ENCODE peak calls at places on chromosomes 2 and 18, in seven cellular contexts. E is HCT116, T is fibroblast of mammary gland, U is AG04449, H is NB4, P is GM06990, C is MCF 10A. B is an unnamed sample.

GRCh38 chr18:730692-731091 is 18.3 kb upstream of the ENOSF1 start:
- DNase-seq in E (no peak), T (no peak), U (no peak), H (no peak), P (no peak), C (no peak), B (no peak)

GRCh38 chr2:58521803-58522602 is 280.9 kb upstream of the FANCL start:
- DNase-seq in E (no peak), T (peak), U (no peak), H (no peak), P (no peak), C (no peak), B (no peak)

GRCh38 chr2:45843136-45843535 is 191.7 kb downstream of the PRKCE start:
- DNase-seq in E (no peak), T (no peak), U (no peak), H (peak), P (peak), C (no peak), B (no peak)

GRCh38 chr18:22563098-22563707 is 145.5 kb upstream of the CTAGE1 start:
- DNase-seq in E (peak), T (peak), U (peak), H (peak), P (peak), C (peak), B (peak)

GRCh38 chr2:79389475-79389874 is 123.4 kb upstream of the CTNNA2 start:
- DNase-seq in E (no peak), T (no peak), U (no peak), H (no peak), P (no peak), C (no peak), B (no peak)

GRCh38 chr2:222043897-222044296 is 254.9 kb downstream of the PAX3 start:
- DNase-seq in E (no peak), T (no peak), U (no peak), H (no peak), P (no peak), C (no peak), B (no peak)

GRCh38 chr18:74496508-74497307 is 545 bp downstream of the CNDP2 start:
- DNase-seq in E (peak), T (peak), U (no peak), H (peak), P (no peak), C (peak), B (no peak)

GRCh38 chr2:129923265-129924141 is 56.0 kb upstream of the RAB6C start:
- DNase-seq in E (peak), T (peak), U (no peak), H (peak), P (no peak), C (peak), B (no peak)

GRCh38 chr2:233063976-233064411 is 3.9 kb downstream of the INPP5D start:
- DNase-seq in E (no peak), T (no peak), U (no peak), H (no peak), P (no peak), C (no peak), B (no peak)

GRCh38 chr18:42274488-42275137 is 319.6 kb downstream of the PIK3C3 start:
- DNase-seq in E (no peak), T (peak), U (no peak), H (peak), P (no peak), C (peak), B (no peak)

GRCh38 chr2:20304411-20304810 is 46.2 kb downstream of the PUM2 start:
- DNase-seq in E (no peak), T (peak), U (peak), H (no peak), P (no peak), C (no peak), B (no peak)

GRCh38 chr2:23859983-23860382 is 66.9 kb downstream of the ATAD2B start:
- DNase-seq in E (no peak), T (peak), U (no peak), H (no peak), P (no peak), C (no peak), B (no peak)

GRCh38 chr2:80560298-80560697 is 255.7 kb upstream of the LRRTM1 start:
- DNase-seq in E (no peak), T (no peak), U (no peak), H (peak), P (no peak), C (peak), B (peak)

GRCh38 chr2:11275910-11276309 is 68.5 kb downstream of the ROCK2 start:
- DNase-seq in E (no peak), T (no peak), U (no peak), H (no peak), P (no peak), C (no peak), B (no peak)

GRCh38 chr2:108825736-108826135 is 39.2 kb downstream of the CCDC138 start:
- DNase-seq in E (no peak), T (peak), U (no peak), H (no peak), P (no peak), C (no peak), B (no peak)

GRCh38 chr2:26613241-26614204 is 27.6 kb downstream of the CIB4 start:
- DNase-seq in E (no peak), T (no peak), U (no peak), H (no peak), P (no peak), C (no peak), B (no peak)

GRCh38 chr18:58005036-58005435 is 39.0 kb upstream of the NEDD4L start:
- DNase-seq in E (no peak), T (peak), U (no peak), H (no peak), P (no peak), C (peak), B (no peak)

GRCh38 chr2:83531211-83531610 is 927.9 kb downstream of the SUCLG1 start:
- DNase-seq in E (no peak), T (no peak), U (no peak), H (no peak), P (no peak), C (no peak), B (no peak)

GRCh38 chr2:10912076-10912731 is 470 bp downstream of the KCNF1 start:
- DNase-seq in E (no peak), T (no peak), U (no peak), H (no peak), P (no peak), C (no peak), B (no peak)

GRCh38 chr18:7618821-7619410 is 51.8 kb downstream of the PTPRM start:
- DNase-seq in E (no peak), T (no peak), U (no peak), H (no peak), P (no peak), C (no peak), B (no peak)

GRCh38 chr2:106097370-106098000 is 96.6 kb downstream of the UXS1 start:
- DNase-seq in E (no peak), T (no peak), U (no peak), H (no peak), P (no peak), C (no peak), B (no peak)

GRCh38 chr2:38298539-38298938 is 78.5 kb downstream of the ATL2 start:
- DNase-seq in E (no peak), T (no peak), U (no peak), H (no peak), P (no peak), C (no peak), B (no peak)

GRCh38 chr2:175010848-175011254 is 5.7 kb upstream of the CHN1 start:
- DNase-seq in E (no peak), T (no peak), U (no peak), H (no peak), P (no peak), C (no peak), B (no peak)

GRCh38 chr18:63773616-63774015 is 1.6 kb upstream of the SERPINB7 start:
- DNase-seq in E (no peak), T (no peak), U (no peak), H (no peak), P (no peak), C (no peak), B (peak)

GRCh38 chr2:20451761-20452499 is 5.1 kb downstream of the RHOB start:
- DNase-seq in E (no peak), T (no peak), U (no peak), H (no peak), P (no peak), C (no peak), B (no peak)

GRCh38 chr18:79871026-79871390 is 73.3 kb downstream of the KCNG2 start:
- DNase-seq in E (no peak), T (no peak), U (no peak), H (no peak), P (no peak), C (no peak), B (no peak)

GRCh38 chr2:158458617-158458920 is 1.8 kb downstream of the PKP4 start:
- DNase-seq in E (no peak), T (no peak), U (no peak), H (no peak), P (no peak), C (no peak), B (no peak)

GRCh38 chr2:100881629-100882028 is 61.7 kb downstream of the NPAS2 start:
- DNase-seq in E (no peak), T (no peak), U (no peak), H (no peak), P (no peak), C (no peak), B (no peak)

GRCh38 chr2:37315364-37315763 is 9.3 kb downstream of the PRKD3 start:
- DNase-seq in E (no peak), T (no peak), U (no peak), H (no peak), P (no peak), C (no peak), B (no peak)

GRCh38 chr2:31268344-31268743 is 34.4 kb downstream of the EHD3 start:
- DNase-seq in E (no peak), T (no peak), U (no peak), H (no peak), P (no peak), C (no peak), B (no peak)
- TF ChIP-seq CTCF in E (no peak), T (no peak), U (no peak), H (no peak), P (no peak), C (no peak), B (peak)

DNA sequence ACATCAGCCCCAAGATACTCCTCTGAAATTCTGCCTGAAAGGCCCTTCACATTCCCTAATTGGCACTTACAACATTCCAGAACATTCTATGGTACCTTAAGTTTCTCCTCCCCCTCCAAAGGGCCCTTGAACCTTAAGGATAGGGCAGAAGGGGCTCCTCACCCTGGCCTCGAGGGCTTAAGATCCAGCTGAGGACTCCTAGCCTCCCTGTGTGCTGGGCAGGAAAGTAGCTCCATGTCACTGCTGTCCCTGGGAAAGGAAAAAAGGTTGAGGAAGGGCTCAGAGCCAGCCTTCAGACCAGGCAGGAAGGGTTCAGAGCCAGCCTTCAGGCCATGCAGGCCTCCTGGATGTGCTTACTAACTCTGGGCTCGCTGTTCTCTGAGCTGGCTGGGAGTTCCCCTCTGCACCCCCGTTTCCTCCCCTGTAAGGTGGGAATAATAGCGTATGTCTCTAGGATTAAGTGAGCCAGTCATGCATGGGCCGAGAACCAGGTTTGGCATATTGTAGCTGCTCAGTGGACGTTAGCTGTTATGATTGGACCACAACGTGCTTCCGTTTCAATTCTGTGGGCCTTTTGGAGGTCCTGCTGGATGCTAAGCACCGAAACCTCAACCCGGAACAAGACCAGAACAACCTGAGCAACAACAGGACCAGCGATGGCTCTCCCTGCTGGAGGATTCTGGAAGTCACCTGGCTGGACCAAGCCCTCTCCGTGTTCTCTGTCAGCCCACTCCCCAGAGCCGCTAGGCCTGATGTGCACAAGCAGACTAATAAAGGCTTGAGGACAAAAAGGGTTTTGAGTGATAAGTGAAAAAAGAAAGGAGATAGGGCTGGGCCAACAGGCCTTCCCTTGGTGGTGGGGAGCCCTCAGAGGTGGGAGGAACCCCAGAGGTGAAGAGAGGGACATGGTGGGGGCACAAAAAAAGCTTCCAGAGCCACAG is 1.0 kb upstream of the B3GNT7 start:
- DNase-seq in E (no peak), T (no peak), U (no peak), H (peak), P (peak), C (no peak), B (no peak)
- TF ChIP-seq CTCF in E (peak), T (no peak), U (no peak), H (peak), P (peak), C (peak), B (peak)

GRCh38 chr18:2336993-2337392 is 234.3 kb downstream of the METTL4 start:
- DNase-seq in E (no peak), T (no peak), U (no peak), H (no peak), P (no peak), C (no peak), B (no peak)

GRCh38 chr18:2338601-2339000 is 232.7 kb downstream of the METTL4 start:
- DNase-seq in E (no peak), T (no peak), U (no peak), H (peak), P (no peak), C (no peak), B (no peak)

GRCh38 chr18:2337552-2338141 is 233.7 kb downstream of the METTL4 start:
- DNase-seq in E (peak), T (peak), U (no peak), H (peak), P (no peak), C (peak), B (no peak)
- TF ChIP-seq CTCF in E (peak), T (peak), U (peak), H (peak), P (peak), C (peak), B (peak)

DNA sequence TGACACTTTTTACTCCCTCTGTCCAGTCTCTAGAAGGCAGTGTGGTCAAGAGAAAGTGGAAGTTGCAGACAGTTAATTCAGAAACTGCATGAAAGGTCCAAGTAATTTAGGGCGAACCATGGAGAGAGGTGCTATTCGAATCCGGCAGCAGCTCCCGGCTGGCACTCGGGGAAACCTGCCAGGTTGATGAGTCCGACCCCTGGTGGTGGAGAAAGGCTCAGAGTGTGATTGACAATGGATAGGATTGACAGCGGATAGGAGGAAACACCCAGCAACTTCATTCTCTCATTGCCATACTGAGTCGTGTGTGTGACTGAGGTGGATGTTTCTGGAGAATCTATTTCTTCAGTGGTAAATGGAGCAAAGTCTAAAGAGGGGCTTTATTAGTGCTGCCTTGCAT is 101.7 kb downstream of the DCDC2C start:
- DNase-seq in E (peak), T (no peak), U (no peak), H (peak), P (no peak), C (peak), B (no peak)
- TF ChIP-seq CTCF in E (peak), T (peak), U (no peak), H (peak), P (peak), C (peak), B (peak)

DNA sequence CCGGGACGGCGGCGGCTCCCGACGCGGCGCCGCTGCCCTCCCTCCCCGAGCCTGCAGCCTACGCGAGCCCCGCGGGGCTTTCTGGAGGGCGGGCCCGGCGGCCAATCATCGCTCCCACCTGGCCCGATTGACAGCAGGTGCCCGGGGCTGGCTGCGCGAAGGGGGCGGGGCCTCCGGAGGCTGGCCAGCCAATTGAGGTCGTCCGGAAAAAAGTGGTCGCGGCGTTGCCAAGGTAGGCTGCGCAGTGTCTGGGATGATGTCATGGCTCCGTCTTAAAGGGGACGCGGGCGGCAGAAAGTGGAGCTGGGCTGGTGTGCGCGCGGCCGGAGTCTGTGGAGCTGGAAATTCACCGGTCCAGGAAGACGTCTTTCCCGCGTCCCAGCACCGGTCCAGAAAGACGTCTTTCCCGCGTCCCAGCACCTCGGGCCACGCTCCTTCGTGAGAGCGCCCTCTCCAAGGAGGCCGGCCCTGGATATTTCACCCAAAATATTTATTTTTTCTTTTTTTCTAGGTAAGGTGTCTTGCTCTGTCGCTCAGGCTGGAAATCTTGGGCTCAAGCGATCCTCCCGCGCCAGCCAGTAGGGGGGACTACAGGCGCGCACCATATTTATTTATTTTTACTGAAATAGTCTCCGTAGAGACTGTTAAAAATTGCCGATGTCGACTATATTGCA is at the start of gene ACTR1B:
- DNase-seq in E (peak), T (peak), U (peak), H (peak), P (peak), C (peak), B (peak)
- TF ChIP-seq CTCF in E (peak), T (peak), U (peak), H (peak), P (peak), C (no peak), B (peak)

GRCh38 chr2:76641506-76641905 is 880.7 kb downstream of the LRRTM4 start:
- DNase-seq in E (no peak), T (no peak), U (no peak), H (no peak), P (no peak), C (no peak), B (no peak)
- TF ChIP-seq CTCF in E (no peak), T (no peak), U (no peak), H (no peak), P (no peak), C (no peak), B (no peak)

DNA sequence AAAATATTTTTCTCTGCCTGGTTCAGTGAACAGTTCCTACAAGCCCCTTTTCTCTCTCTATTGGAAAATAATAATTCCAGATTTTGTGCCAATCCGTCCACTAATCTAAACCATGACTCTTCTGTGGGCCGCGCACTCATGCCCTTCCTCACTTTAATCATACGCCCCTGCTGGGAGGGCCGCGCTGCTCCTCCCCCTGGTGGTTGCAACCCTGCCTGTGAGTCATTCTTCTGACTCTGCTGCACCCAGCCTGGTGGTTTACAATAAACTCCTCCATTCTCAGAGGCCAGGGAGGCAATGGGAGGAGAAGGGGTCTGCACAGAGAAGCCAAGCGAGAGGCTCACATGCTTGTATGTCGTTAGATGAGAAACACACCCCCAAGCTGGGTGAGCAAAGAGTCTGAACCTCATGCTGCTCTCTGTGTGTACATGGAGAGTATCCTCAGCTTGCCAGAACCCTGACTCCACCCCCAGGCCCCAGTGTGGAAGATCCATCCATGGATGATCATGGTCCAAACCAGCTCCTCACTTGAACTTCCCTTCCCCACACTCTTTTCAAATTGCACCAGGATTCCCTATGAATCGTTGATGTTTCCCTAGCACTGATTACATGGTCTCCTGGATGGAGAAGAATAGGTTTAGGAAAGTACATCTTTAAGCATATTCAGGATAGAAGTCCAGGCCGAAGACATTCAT is 228.9 kb downstream of the ANKRD30B start:
- DNase-seq in E (no peak), T (peak), U (no peak), H (peak), P (no peak), C (peak), B (no peak)
- TF ChIP-seq CTCF in E (no peak), T (no peak), U (peak), H (peak), P (no peak), C (peak), B (peak)

GRCh38 chr18:46820863-46821262 is 64.0 kb upstream of the ST8SIA5 start:
- DNase-seq in E (no peak), T (no peak), U (no peak), H (no peak), P (no peak), C (no peak), B (no peak)

GRCh38 chr18:46821856-46822711 is 65.2 kb upstream of the ST8SIA5 start:
- DNase-seq in E (no peak), T (no peak), U (no peak), H (peak), P (no peak), C (no peak), B (no peak)
- TF ChIP-seq CTCF in E (no peak), T (no peak), U (no peak), H (no peak), P (no peak), C (no peak), B (no peak)